ENCODE peak calls at places on chromosomes 6 and 20, in six cellular contexts. Y, N, R, H, J and S are unnamed samples.

GRCh38 chr20:49983848-49984408 is 1.1 kb downstream of the SNAI1 start:
- DNase-seq in Y (no peak), N (no peak), R (no peak), H (no peak), J (peak), S (no peak)

GRCh38 chr6:170135821-170136471 is 154.9 kb downstream of the DLL1 start:
- DNase-seq in Y (no peak), N (no peak), R (no peak), H (no peak), J (no peak), S (peak)

GRCh38 chr20:54019127-54019526 is 51.3 kb downstream of the BCAS1 start:
- DNase-seq in Y (no peak), N (no peak), R (no peak), H (no peak), J (no peak), S (no peak)

GRCh38 chr6:169961772-169962561 is 210.5 kb downstream of the ERMARD start:
- DNase-seq in Y (peak), N (no peak), R (no peak), H (no peak), J (peak), S (peak)

GRCh38 chr6:111207141-111207858 is 120.0 kb downstream of the SLC16A10 start:
- DNase-seq in Y (no peak), N (no peak), R (peak), H (no peak), J (peak), S (no peak)

GRCh38 chr20:24533449-24533848 is 64.0 kb downstream of the SYNDIG1 start:
- DNase-seq in Y (no peak), N (no peak), R (no peak), H (no peak), J (no peak), S (no peak)

GRCh38 chr6:44298055-44298803 is 14.9 kb downstream of the AARS2 start:
- DNase-seq in Y (no peak), N (no peak), R (no peak), H (no peak), J (no peak), S (no peak)

GRCh38 chr6:101396552-101397173 is 3.2 kb downstream of the GRIK2 start:
- DNase-seq in Y (peak), N (peak), R (peak), H (peak), J (peak), S (no peak)

GRCh38 chr20:18254615-18255014 is 33.7 kb upstream of the ZNF133 start:
- DNase-seq in Y (no peak), N (no peak), R (no peak), H (no peak), J (no peak), S (no peak)

GRCh38 chr6:93751969-93752368 is 332.6 kb upstream of the EPHA7 start:
- DNase-seq in Y (no peak), N (no peak), R (no peak), H (no peak), J (peak), S (no peak)

GRCh38 chr20:32474967-32475819 is 109.9 kb downstream of the NOL4L start:
- DNase-seq in Y (peak), N (peak), R (peak), H (peak), J (peak), S (peak)

GRCh38 chr6:16420715-16421461 is 182.5 kb downstream of the GMPR start:
- DNase-seq in Y (no peak), N (no peak), R (no peak), H (no peak), J (peak), S (no peak)

GRCh38 chr6:33112148-33112547 is 36.4 kb downstream of the HLA-DPB1 start:
- DNase-seq in Y (no peak), N (peak), R (peak), H (peak), J (peak), S (no peak)

GRCh38 chr20:6704132-6704861 is 63.2 kb upstream of the BMP2 start:
- DNase-seq in Y (no peak), N (no peak), R (no peak), H (no peak), J (peak), S (no peak)

GRCh38 chr6:146878564-146879343 is 280.0 kb downstream of the ADGB start:
- DNase-seq in Y (no peak), N (no peak), R (peak), H (no peak), J (peak), S (no peak)

GRCh38 chr6:143967861-143968498 is 40.1 kb downstream of the PLAGL1 start:
- DNase-seq in Y (no peak), N (no peak), R (no peak), H (no peak), J (peak), S (no peak)

GRCh38 chr6:48744948-48745347 is 634.0 kb upstream of the PTCHD4 start:
- DNase-seq in Y (no peak), N (no peak), R (peak), H (no peak), J (peak), S (no peak)

GRCh38 chr20:10609276-10609675 is 64.5 kb downstream of the JAG1 start:
- DNase-seq in Y (no peak), N (peak), R (no peak), H (peak), J (peak), S (no peak)

GRCh38 chr20:47818996-47819609 is 33.8 kb upstream of the SULF2 start:
- DNase-seq in Y (no peak), N (no peak), R (no peak), H (no peak), J (no peak), S (no peak)

GRCh38 chr20:59666586-59666985 is 62.2 kb downstream of the PHACTR3 start:
- DNase-seq in Y (no peak), N (no peak), R (no peak), H (no peak), J (no peak), S (peak)

GRCh38 chr20:43863330-43863729 is 51.3 kb upstream of the TOX2 start:
- DNase-seq in Y (no peak), N (no peak), R (no peak), H (no peak), J (no peak), S (no peak)

GRCh38 chr6:87914637-87915395 is 132.8 kb upstream of the SPACA1 start:
- DNase-seq in Y (no peak), N (no peak), R (peak), H (no peak), J (peak), S (no peak)

GRCh38 chr6:7300890-7301289 is 12.1 kb downstream of the SSR1 start:
- DNase-seq in Y (no peak), N (no peak), R (no peak), H (no peak), J (no peak), S (no peak)

GRCh38 chr20:36856196-36856595 is 19.7 kb upstream of the TLDC2 start:
- DNase-seq in Y (no peak), N (no peak), R (no peak), H (no peak), J (peak), S (no peak)

GRCh38 chr20:57137676-57138075 is 128.8 kb downstream of the BMP7 start:
- DNase-seq in Y (no peak), N (no peak), R (no peak), H (no peak), J (no peak), S (no peak)

GRCh38 chr6:117536317-117536716 is 53.8 kb downstream of the DCBLD1 start:
- DNase-seq in Y (no peak), N (no peak), R (no peak), H (no peak), J (peak), S (no peak)

GRCh38 chr20:35264755-35265154 is 13.2 kb downstream of the MMP24OS start:
- DNase-seq in Y (peak), N (no peak), R (peak), H (no peak), J (no peak), S (no peak)
- TF ChIP-seq CTCF in Y (no peak), N (no peak), R (peak), H (no peak), J (peak), S (no peak)

GRCh38 chr6:133240511-133241087 is 558 bp upstream of the EYA4 start:
- DNase-seq in Y (peak), N (no peak), R (no peak), H (no peak), J (peak), S (peak)
- TF ChIP-seq CTCF in Y (no peak), N (no peak), R (no peak), H (no peak), J (peak), S (peak)

GRCh38 chr20:39105551-39105950 is 143.4 kb downstream of the DHX35 start:
- DNase-seq in Y (no peak), N (no peak), R (no peak), H (no peak), J (no peak), S (no peak)

GRCh38 chr20:39106791-39107190 is 144.6 kb downstream of the DHX35 start:
- DNase-seq in Y (no peak), N (no peak), R (no peak), H (no peak), J (no peak), S (no peak)

GRCh38 chr20:39103305-39103704 is 141.2 kb downstream of the DHX35 start:
- DNase-seq in Y (no peak), N (no peak), R (no peak), H (no peak), J (no peak), S (no peak)

GRCh38 chr20:39107741-39108140 is 145.6 kb downstream of the DHX35 start:
- DNase-seq in Y (no peak), N (no peak), R (no peak), H (no peak), J (peak), S (no peak)

DNA sequence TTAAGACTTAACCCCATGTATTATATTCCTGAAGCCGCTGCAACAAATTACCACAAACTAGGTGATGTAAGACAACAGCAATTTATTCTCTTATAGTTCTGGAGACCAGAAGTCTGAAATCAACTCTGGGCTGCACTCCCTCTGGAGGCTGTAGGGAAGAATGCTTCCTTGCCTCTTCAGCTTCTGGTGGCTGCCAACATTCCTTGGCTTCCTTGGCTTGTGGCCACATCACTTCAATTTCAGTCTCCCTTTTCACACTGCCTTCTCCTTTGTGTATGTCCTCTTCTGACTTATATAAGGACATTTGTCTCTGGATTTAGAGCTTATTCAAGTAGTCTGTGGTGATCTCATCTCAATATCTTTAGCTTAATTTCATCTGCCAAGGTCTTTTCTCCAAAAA is 141.6 kb downstream of the DHX35 start:
- DNase-seq in Y (no peak), N (no peak), R (no peak), H (no peak), J (peak), S (no peak)
- TF ChIP-seq CTCF in Y (no peak), N (no peak), R (no peak), H (no peak), J (peak), S (no peak)

DNA sequence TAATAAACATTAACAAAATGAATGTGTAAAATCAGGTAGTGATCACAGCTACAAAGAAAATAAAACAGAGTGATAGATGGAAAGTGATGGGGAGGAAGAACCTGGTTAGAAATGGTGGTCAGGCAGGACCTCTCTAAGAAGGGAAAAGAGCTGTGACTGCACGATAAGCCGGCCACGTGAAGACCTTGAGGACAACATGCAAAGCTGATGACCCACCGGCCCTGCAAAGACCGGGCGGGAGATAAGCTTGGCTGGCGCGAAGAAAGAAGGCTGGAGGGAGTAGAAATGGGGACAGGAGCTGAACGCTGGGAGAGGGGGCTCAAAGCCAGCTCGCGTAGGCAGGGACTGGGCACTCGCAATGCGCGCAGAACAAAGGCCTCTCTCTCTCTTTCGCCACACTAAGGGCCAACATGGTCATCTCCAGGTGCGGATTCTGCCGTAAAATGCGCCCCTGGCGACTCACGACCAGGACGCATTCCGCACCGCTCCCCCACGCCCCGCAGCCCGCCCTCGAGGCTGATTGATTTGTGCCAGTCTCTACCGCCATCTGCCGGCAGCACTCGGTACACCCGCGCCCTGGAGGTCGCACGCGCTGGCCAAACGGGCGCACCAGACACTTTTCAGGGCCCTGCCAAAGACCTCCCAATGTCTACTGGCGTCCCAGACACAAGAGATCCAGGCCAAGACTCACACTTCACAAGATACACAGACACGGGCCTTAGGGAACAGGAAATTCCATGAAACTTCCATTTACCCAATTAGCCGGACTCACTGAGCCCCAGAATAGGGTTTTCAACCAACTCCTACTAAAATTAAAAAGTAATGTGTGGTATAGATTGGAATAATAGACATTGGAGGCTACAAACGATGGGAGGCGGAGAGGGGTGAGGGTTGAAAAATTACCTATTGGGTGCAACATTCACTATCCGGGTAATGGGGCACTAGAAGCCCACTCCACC is 9.4 kb downstream of the DEFB132 start:
- DNase-seq in Y (peak), N (peak), R (peak), H (peak), J (peak), S (peak)
- TF ChIP-seq CTCF in Y (peak), N (peak), R (peak), H (no peak), J (peak), S (peak)

DNA sequence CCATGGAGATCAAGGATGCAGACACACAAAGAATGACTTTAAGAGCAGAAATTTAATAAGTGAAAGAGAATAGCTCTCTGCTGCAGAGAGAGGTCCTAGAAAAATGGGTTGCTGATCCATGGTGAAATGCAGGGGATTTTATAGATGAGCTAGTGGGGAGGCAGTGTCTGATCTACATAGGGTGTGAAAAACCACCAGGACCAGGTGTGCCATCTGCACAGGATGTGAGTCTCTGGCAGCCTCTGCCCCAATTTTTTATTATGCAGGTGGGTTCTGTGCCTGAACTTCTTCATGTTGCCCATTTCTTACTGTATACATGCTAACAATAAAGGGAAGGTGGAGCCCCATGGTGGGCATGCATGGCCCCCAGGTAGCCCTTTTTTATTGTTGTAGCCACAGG is 19.9 kb upstream of the NANP start:
- DNase-seq in Y (no peak), N (no peak), R (no peak), H (no peak), J (no peak), S (no peak)
- TF ChIP-seq CTCF in Y (no peak), N (no peak), R (no peak), H (no peak), J (no peak), S (no peak)